ENCODE peak calls at places on chromosome 4, in four cellular contexts. L is H9, R is IMR-90, Y is H1. M is an unnamed sample.

GRCh38 chr4:107838763-107839162 is 14.0 kb downstream of the SGMS2 start:
- DNase-seq in Y (no peak), R (peak; percentile 38), L (no peak), M (no peak)

GRCh38 chr4:85298037-85298436 is 176.9 kb upstream of the ARHGAP24 start:
- DNase-seq in L (no peak), Y (no peak), R (no peak), M (no peak)

GRCh38 chr4:128177376-128177959 is 110.1 kb downstream of the PGRMC2 start:
- DNase-seq in L (no peak), R (no peak), Y (no peak), M (peak; percentile 75)

GRCh38 chr4:68748181-68748981 is 67.4 kb upstream of the UGT2B10 start:
- DNase-seq in L (no peak), R (no peak), Y (no peak), M (no peak)

GRCh38 chr4:126957555-126958440 is 675.0 kb upstream of the INTU start:
- DNase-seq in L (no peak), R (peak; percentile 52), Y (no peak), M (no peak)

GRCh38 chr4:26819026-26819425 is 41.6 kb upstream of the STIM2 start:
- DNase-seq in R (no peak), Y (peak; percentile 64), L (peak; percentile 58), M (no peak)

GRCh38 chr4:18722748-18723191 is 701.2 kb upstream of the LCORL start:
- DNase-seq in R (no peak), Y (no peak), L (no peak), M (peak; percentile 40)

GRCh38 chr4:185709802-185710486 is 102.0 kb downstream of the SORBS2 start:
- DNase-seq in L (no peak), R (no peak), Y (no peak), M (no peak)

GRCh38 chr4:108157655-108158054 is 11.1 kb downstream of the LEF1 start:
- DNase-seq in L (no peak), R (no peak), Y (no peak), M (no peak)

GRCh38 chr4:119103263-119103662 is 32.4 kb upstream of the MYOZ2 start:
- DNase-seq in L (no peak), Y (no peak), R (peak; percentile 99), M (peak; percentile 98)

GRCh38 chr4:158523990-158524545 is 2.4 kb downstream of the RXFP1 start:
- DNase-seq in R (no peak), L (no peak), Y (no peak), M (no peak)

GRCh38 chr4:16070203-16070602 is 13.6 kb downstream of the PROM1 start:
- DNase-seq in Y (no peak), L (no peak), R (no peak), M (no peak)

GRCh38 chr4:118102195-118102594 is 67.9 kb downstream of the NDST3 start:
- DNase-seq in L (no peak), Y (no peak), R (no peak), M (no peak)

GRCh38 chr4:158775091-158775651 is 6.3 kb downstream of the FNIP2 start:
- DNase-seq in R (peak; percentile 68), Y (no peak), L (no peak), M (no peak)

GRCh38 chr4:142656178-142656577 is 189.9 kb downstream of the INPP4B start:
- DNase-seq in L (no peak), R (no peak), Y (peak; percentile 57), M (peak; percentile 70)

GRCh38 chr4:176830971-176831370 is 38.2 kb upstream of the VEGFC start:
- DNase-seq in R (peak; percentile 32), Y (no peak), L (no peak), M (no peak)

GRCh38 chr4:186266699-186267467 is 894 bp downstream of the F11 start:
- DNase-seq in L (peak; percentile 66), Y (no peak), R (peak; percentile 36), M (peak; percentile 75)

GRCh38 chr4:26039950-26040349 is 125.9 kb downstream of the SMIM20 start:
- DNase-seq in R (peak; percentile 31), Y (no peak), L (no peak), M (no peak)

DNA sequence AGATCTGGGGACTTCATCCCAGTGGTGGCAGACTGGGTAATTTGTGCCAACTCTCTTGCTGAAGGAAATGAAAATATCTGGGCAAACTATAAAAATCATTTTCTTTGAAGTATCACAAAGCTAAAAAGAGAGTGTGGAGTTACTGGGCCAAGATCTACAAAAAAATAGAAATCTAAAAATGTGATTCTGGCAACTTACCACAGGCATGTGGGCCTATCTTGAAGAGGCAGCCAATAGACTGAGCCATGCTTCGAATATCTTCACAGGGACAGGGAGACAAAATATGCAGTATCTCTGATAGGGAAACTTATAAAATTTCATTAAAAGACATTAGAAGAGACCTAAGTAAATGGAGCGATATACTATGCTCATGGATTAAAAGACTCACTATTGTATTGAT is 168.8 kb downstream of the RCHY1 start:
- DNase-seq in L (no peak), Y (no peak), R (peak; percentile 72), M (no peak)
- H3K56ac ChIP-seq in L (no peak overlapping the region), Y (no peak overlapping the region), R (peak overlapping the region; percentile 52), M (no peak overlapping the region)

DNA sequence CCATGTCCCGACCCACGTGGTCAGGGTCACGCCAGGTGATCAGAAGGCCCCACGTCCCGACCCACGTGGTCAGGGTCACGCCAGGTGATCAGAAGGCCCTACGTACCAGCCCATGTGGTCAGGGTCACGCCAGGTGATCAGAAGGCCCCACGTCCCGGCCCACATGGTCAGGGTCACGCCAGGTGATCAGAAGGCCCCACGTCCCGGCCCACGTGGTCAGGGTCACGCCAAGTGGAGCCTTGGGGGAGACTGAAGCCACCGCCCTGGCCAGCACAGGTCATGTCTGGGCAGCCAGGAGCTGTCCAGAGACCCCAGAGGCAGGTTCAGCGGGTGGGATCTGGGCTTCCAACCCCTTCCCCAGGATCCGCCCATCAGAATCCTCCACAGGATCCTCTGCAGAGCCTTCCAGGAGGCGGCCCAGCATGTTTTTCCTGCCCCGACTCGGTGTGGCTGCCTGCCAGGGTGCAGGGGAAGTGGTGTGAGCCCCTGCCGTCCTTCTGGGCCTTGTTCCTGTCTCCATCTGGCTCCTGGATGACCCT is 58.4 kb downstream of the FAM53A start:
- DNase-seq in L (no peak), Y (no peak), R (no peak), M (no peak)
- H2BK5ac ChIP-seq in L (no peak overlapping the region), Y (no peak overlapping the region), R (no peak overlapping the region), M (no peak overlapping the region)

GRCh38 chr4:139171878-139172691 is 4.9 kb downstream of the ELF2 start:
- DNase-seq in R (peak; percentile 55), L (no peak), Y (no peak), M (peak; percentile 80)
- H3K9ac ChIP-seq in R (no peak overlapping the region), L (no peak overlapping the region), Y (no peak overlapping the region), M (no peak overlapping the region)

GRCh38 chr4:179597301-179597700 is 2155.1 kb upstream of the AGA start:
- DNase-seq in Y (no peak), R (no peak), L (no peak), M (no peak)
- H3K56ac ChIP-seq in Y (no peak overlapping the region), R (no peak overlapping the region), L (no peak overlapping the region), M (no peak overlapping the region)

DNA sequence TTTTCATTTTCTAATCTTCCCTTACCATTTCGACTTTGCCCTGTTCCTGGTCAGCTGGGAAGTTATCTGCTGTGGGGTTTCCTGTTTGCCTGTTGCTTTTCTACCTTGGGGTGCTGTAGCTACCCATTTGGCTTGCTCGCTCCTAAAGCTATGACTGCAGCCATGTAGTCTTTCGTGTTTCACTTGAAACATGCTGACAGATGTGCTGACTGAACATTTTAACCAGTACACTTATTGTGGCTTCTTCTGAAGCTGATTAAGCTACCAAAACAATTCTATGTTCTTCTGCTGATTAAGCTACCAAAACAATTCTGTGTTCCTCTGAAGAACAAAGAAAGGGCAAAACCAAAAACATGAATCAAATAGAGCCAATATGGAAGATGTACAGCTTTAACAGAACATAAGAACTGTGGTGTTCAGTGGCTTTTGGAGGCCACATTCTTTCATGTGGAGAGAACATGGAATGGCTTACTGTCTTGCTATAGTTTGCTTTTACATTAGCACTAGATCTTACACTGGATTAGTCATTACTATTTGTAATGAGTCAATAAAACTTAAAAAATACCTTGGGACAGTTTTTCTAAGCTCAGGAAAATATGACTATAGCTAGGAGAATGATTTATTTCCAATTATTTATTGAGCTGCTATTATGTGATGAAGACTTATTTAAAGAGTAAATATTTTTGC is 440.5 kb downstream of the SPRY1 start:
- DNase-seq in R (peak; percentile 46), Y (no peak), L (no peak), M (no peak)
- H2BK5ac ChIP-seq in R (peak overlapping the region; percentile 31), Y (no peak overlapping the region), L (no peak overlapping the region), M (no peak overlapping the region)

M was measured in mesendoderm.